ENCODE peak calls at places on chromosomes 16 and 17, in six cellular contexts. S is CD4-positive, alpha-beta memory T cell; B is prostate gland; A is effector memory CD4-positive, alpha-beta T cell; K is pancreas; N is ascending aorta. G is an unnamed sample.

GRCh38 chr17:77085916-77086432 is 54.8 kb upstream of the SEC14L1 start:
- DNase-seq in S (no peak), B (no peak), A (no peak), K (no peak), N (no peak), G (no peak)

GRCh38 chr17:61926831-61927210 is 961 bp downstream of the INTS2 start:
- DNase-seq in S (no peak), B (no peak), A (no peak), K (no peak), N (no peak), G (no peak)

GRCh38 chr17:3532106-3532858 is 25.3 kb downstream of the TRPV3 start:
- DNase-seq in S (no peak), B (no peak), A (no peak), K (no peak), N (no peak), G (no peak)

GRCh38 chr17:34306466-34306865 is 12.8 kb upstream of the CCL8 start:
- DNase-seq in S (no peak), B (no peak), A (no peak), K (peak; percentile 23), N (no peak), G (no peak)

GRCh38 chr17:1648582-1649115 is 1.0 kb downstream of the RILP start:
- DNase-seq in S (peak; percentile 95), B (peak; percentile 93), A (peak; percentile 92), K (peak; percentile 91), N (peak; percentile 86), G (peak; percentile 95)

GRCh38 chr16:57562669-57563486 is 20.4 kb downstream of the ADGRG5 start:
- DNase-seq in S (no peak), B (no peak), A (no peak), K (no peak), N (no peak), G (no peak)

GRCh38 chr17:76554131-76554530 is 14.3 kb downstream of the PRCD start:
- DNase-seq in S (no peak), B (no peak), A (no peak), K (no peak), N (no peak), G (no peak)

GRCh38 chr16:71883849-71884638 is at the start of gene ZNF821:
- DNase-seq in S (peak; percentile 72), B (peak; percentile 79), A (peak; percentile 73), K (peak; percentile 76), N (no peak), G (peak; percentile 90)

GRCh38 chr17:65953316-65954147 is 238.4 kb downstream of the CEP112 start:
- DNase-seq in S (no peak), B (no peak), A (no peak), K (no peak), N (no peak), G (no peak)

GRCh38 chr16:68760671-68761275 is 23.7 kb downstream of the CDH1 start:
- DNase-seq in S (no peak), B (no peak), A (no peak), K (no peak), N (no peak), G (no peak)

GRCh38 chr17:34614698-34615097 is 35.3 kb downstream of the TMEM132E start:
- DNase-seq in S (no peak), B (no peak), A (no peak), K (no peak), N (no peak), G (no peak)

GRCh38 chr16:17798721-17799120 is 328.0 kb upstream of the XYLT1 start:
- DNase-seq in S (no peak), B (no peak), A (no peak), K (no peak), N (no peak), G (no peak)

GRCh38 chr16:47019563-47019962 is 46.1 kb upstream of the DNAJA2 start:
- DNase-seq in S (no peak), B (no peak), A (no peak), K (no peak), N (no peak), G (no peak)

GRCh38 chr17:15456486-15456885 is 10.9 kb downstream of the CDRT4 start:
- DNase-seq in S (no peak), B (no peak), A (no peak), K (no peak), N (no peak), G (no peak)

GRCh38 chr17:63702223-63702577 is 2.3 kb upstream of the LIMD2 start:
- DNase-seq in S (peak; percentile 61), B (no peak), A (peak; percentile 54), K (no peak), N (no peak), G (peak; percentile 84)

GRCh38 chr17:76076100-76076764 is 1.7 kb downstream of the GALR2 start:
- DNase-seq in S (no peak), B (no peak), A (no peak), K (no peak), N (no peak), G (no peak)

GRCh38 chr17:64506201-64506575 is at the start of gene DDX5:
- DNase-seq in S (peak; percentile 98), B (peak; percentile 97), A (peak; percentile 95), K (peak; percentile 97), N (peak; percentile 89), G (peak; percentile 99)

GRCh38 chr17:77456271-77456950 is 315.6 kb downstream of the SEC14L1 start:
- DNase-seq in S (peak; percentile 57), B (no peak), A (peak; percentile 42), K (no peak), N (no peak), G (peak; percentile 64)

GRCh38 chr17:16910341-16910740 is 61.6 kb downstream of the TNFRSF13B start:
- DNase-seq in S (no peak), B (no peak), A (no peak), K (no peak), N (no peak), G (no peak)

GRCh38 chr17:50146230-50146926 is 4.1 kb downstream of the PPP1R9B start:
- DNase-seq in S (no peak), B (no peak), A (no peak), K (no peak), N (no peak), G (no peak)

GRCh38 chr17:7707858-7708750 is 3.1 kb downstream of the EFNB3 start:
- DNase-seq in S (no peak), B (no peak), A (no peak), K (no peak), N (no peak), G (no peak)

GRCh38 chr16:79093554-79093967 is 507.0 kb downstream of the MAF start:
- DNase-seq in S (peak; percentile 19), B (no peak), A (peak; percentile 26), K (peak; percentile 29), N (no peak), G (peak; percentile 43)

GRCh38 chr17:63221941-63222340 is 224.2 kb downstream of the CYB561 start:
- DNase-seq in S (no peak), B (no peak), A (no peak), K (no peak), N (no peak), G (no peak)

GRCh38 chr16:53651357-53651756 is 52.3 kb downstream of the RPGRIP1L start:
- DNase-seq in S (no peak), B (no peak), A (no peak), K (no peak), N (no peak), G (no peak)

GRCh38 chr17:61158372-61158771 is 241.3 kb upstream of the TBX2 start:
- DNase-seq in S (no peak), B (no peak), A (no peak), K (no peak), N (no peak), G (no peak)

GRCh38 chr17:13931752-13932477 is 137.4 kb upstream of the COX10 start:
- DNase-seq in S (no peak), B (peak; percentile 25), A (no peak), K (peak; percentile 51), N (peak; percentile 43), G (peak; percentile 79)

GRCh38 chr16:86515420-86515779 is 5.1 kb downstream of the FOXF1 start:
- DNase-seq in S (no peak), B (no peak), A (no peak), K (no peak), N (no peak), G (no peak)
- H3K4me3 ChIP-seq in S (no peak overlapping the region), B (peak overlapping the region; percentile 7), A (no peak overlapping the region), K (no peak overlapping the region), N (no peak overlapping the region), G (peak overlapping the region; percentile 43)

GRCh38 chr16:84174396-84174795 is 12.5 kb downstream of the TAF1C start:
- DNase-seq in S (no peak), B (no peak), A (no peak), K (no peak), N (no peak), G (no peak)
- H3K4me1 ChIP-seq in S (no peaks in the 10 kb centered on the region), B (peaks cover 6% of the 10 kb centered on the region), A (no peaks in the 10 kb centered on the region), K (peaks cover 6% of the 10 kb centered on the region), N (peaks cover 21% of the 10 kb centered on the region), G (no peaks in the 10 kb centered on the region)

GRCh38 chr16:56320081-56320480 is 105.3 kb downstream of the AMFR start:
- DNase-seq in S (no peak), B (no peak), A (no peak), K (no peak), N (no peak), G (no peak)

GRCh38 chr16:56316545-56316944 is 108.8 kb downstream of the AMFR start:
- DNase-seq in S (no peak), B (no peak), A (no peak), K (no peak), N (no peak), G (no peak)

GRCh38 chr16:56315955-56316354 is 109.4 kb downstream of the AMFR start:
- DNase-seq in S (no peak), B (no peak), A (no peak), K (no peak), N (no peak), G (no peak)

GRCh38 chr16:56319391-56319790 is 106.0 kb downstream of the AMFR start:
- DNase-seq in S (no peak), B (no peak), A (no peak), K (no peak), N (no peak), G (no peak)

GRCh38 chr16:56317998-56318912 is 107.1 kb downstream of the AMFR start:
- DNase-seq in S (peak; percentile 70), B (peak; percentile 75), A (peak; percentile 53), K (peak; percentile 38), N (peak; percentile 37), G (peak; percentile 82)
- H3K4me3 ChIP-seq in S (peak overlapping the region; percentile 25), B (peak overlapping the region; percentile 13), A (no peak overlapping the region), K (peak overlapping the region; percentile 28), N (peak overlapping the region; percentile 45), G (peak overlapping the region; percentile 43)

DNA sequence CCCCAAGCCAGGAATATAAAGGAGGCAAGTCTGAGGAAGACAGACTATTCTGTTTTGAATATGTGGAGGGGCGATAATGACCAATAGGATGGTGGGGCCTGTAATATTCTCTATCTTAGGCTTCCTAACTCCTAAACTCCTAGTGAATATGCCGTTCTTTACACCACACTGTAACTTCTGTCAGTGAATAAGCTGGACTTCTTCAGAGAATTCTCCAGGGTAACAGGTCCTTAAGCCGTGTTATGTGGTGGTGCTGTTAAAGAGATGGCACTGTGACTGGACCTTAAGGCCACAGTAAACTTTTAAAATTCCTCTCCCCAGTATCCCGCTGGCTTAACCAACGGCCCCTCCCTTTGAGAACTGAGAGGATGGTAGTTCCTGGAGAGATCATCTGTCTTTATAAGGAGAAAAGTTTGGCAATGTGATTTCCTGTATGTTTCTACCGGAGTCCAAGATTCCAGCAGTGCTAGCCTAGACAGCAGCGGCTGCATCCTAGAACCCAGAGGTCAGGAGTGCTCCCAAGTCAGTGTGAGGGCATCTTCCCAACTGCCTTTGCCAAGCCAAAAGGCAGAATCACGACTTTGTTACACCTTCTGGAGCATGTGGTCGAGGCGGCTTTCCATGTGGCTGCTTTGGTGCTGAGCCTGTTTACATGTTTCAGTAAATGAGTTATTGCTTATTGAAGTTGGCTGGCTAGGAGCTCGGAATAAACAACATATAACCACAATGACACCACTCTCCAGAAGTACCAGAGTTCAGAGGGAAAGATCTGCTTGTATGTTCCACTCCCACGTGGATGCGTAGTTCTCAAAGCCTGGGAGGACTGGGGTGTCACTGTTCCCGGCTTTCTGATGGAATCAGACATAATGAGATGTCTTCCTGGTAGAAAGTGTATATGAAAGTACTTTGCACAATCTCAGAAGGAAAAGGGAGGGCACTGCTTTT is 41.0 kb downstream of the TUBD1 start:
- DNase-seq in S (no peak), B (peak; percentile 65), A (no peak), K (no peak), N (no peak), G (peak; percentile 79)
- H3K4me1 ChIP-seq in S (peaks cover 59% of the 10 kb centered on the region), B (peaks cover 19% of the 10 kb centered on the region), A (peaks cover 13% of the 10 kb centered on the region), K (peaks cover 84% of the 10 kb centered on the region), N (peaks cover 40% of the 10 kb centered on the region), G (peaks cover 5% of the 10 kb centered on the region)